ENCODE peak calls at places on chromosomes 11 and 22, in four cellular contexts. One of them, this sample, is unnamed.

GRCh38 chr11:124920870-124921609 is 2.0 kb downstream of the HEPN1 start:
- DNase-seq in lower lobe of right lung: peak
- DNase-seq in stomach: peak
- DNase-seq in neuronal stem cell: peak
- DNase-seq in this sample: no peak

GRCh38 chr11:111189466-111189865 is 56.1 kb upstream of the POU2AF2 start:
- DNase-seq in lower lobe of right lung: no peak
- DNase-seq in stomach: no peak
- DNase-seq in neuronal stem cell: no peak
- DNase-seq in this sample: no peak

GRCh38 chr11:117175781-117176180 is 2.8 kb upstream of the SIDT2 start:
- DNase-seq in lower lobe of right lung: no peak
- DNase-seq in stomach: no peak
- DNase-seq in neuronal stem cell: no peak
- DNase-seq in this sample: no peak

GRCh38 chr11:131661137-131661536 is 290.7 kb downstream of the NTM start:
- DNase-seq in lower lobe of right lung: no peak
- DNase-seq in stomach: no peak
- DNase-seq in neuronal stem cell: no peak
- DNase-seq in this sample: no peak

GRCh38 chr11:8063319-8063718 is 17.7 kb upstream of the TUB start:
- DNase-seq in lower lobe of right lung: no peak
- DNase-seq in stomach: peak
- DNase-seq in neuronal stem cell: no peak
- DNase-seq in this sample: no peak

GRCh38 chr11:932435-932834 is 6.8 kb downstream of the AP2A2 start:
- DNase-seq in lower lobe of right lung: no peak
- DNase-seq in stomach: no peak
- DNase-seq in neuronal stem cell: no peak
- DNase-seq in this sample: no peak

GRCh38 chr22:43829904-43830851 is 18.1 kb upstream of the EFCAB6 start:
- DNase-seq in lower lobe of right lung: peak
- DNase-seq in stomach: no peak
- DNase-seq in neuronal stem cell: no peak
- DNase-seq in this sample: no peak

GRCh38 chr22:50016988-50017700 is 4.6 kb upstream of the IL17REL start:
- DNase-seq in lower lobe of right lung: peak
- DNase-seq in stomach: peak
- DNase-seq in neuronal stem cell: no peak
- DNase-seq in this sample: no peak

GRCh38 chr11:103798029-103798428 is 238.4 kb upstream of the DDI1 start:
- DNase-seq in lower lobe of right lung: no peak
- DNase-seq in stomach: no peak
- DNase-seq in neuronal stem cell: no peak
- DNase-seq in this sample: no peak

GRCh38 chr11:86440305-86440716 is 65.6 kb downstream of the CCDC81 start:
- DNase-seq in lower lobe of right lung: no peak
- DNase-seq in stomach: no peak
- DNase-seq in neuronal stem cell: no peak
- DNase-seq in this sample: no peak

GRCh38 chr11:46200537-46201281 is 76.8 kb upstream of the CREB3L1 start:
- DNase-seq in lower lobe of right lung: no peak
- DNase-seq in stomach: no peak
- DNase-seq in neuronal stem cell: no peak
- DNase-seq in this sample: no peak

GRCh38 chr22:38240734-38241252 is 32.0 kb downstream of the TMEM184B start:
- DNase-seq in lower lobe of right lung: no peak
- DNase-seq in stomach: peak
- DNase-seq in neuronal stem cell: peak
- DNase-seq in this sample: no peak

GRCh38 chr11:46247664-46248063 is 29.8 kb upstream of the CREB3L1 start:
- DNase-seq in lower lobe of right lung: no peak
- DNase-seq in stomach: peak
- DNase-seq in neuronal stem cell: peak
- DNase-seq in this sample: peak

GRCh38 chr11:79340535-79340934 is 100.3 kb downstream of the TENM4 start:
- DNase-seq in lower lobe of right lung: no peak
- DNase-seq in stomach: no peak
- DNase-seq in neuronal stem cell: no peak
- DNase-seq in this sample: no peak

GRCh38 chr11:60195923-60196368 is 13.1 kb upstream of the MS4A6A start:
- DNase-seq in lower lobe of right lung: no peak
- DNase-seq in stomach: no peak
- DNase-seq in neuronal stem cell: no peak
- DNase-seq in this sample: no peak
- H3K27ac ChIP-seq in lower lobe of right lung: no peak
- H3K27ac ChIP-seq in stomach: no peak
- H3K27ac ChIP-seq in neuronal stem cell: no peak
- H3K27ac ChIP-seq in this sample: no peak

GRCh38 chr11:67416416-67417335 is 1.2 kb downstream of the CARNS1 start:
- DNase-seq in lower lobe of right lung: peak
- DNase-seq in stomach: peak
- DNase-seq in neuronal stem cell: no peak
- DNase-seq in this sample: no peak
- H3K27ac ChIP-seq in lower lobe of right lung: peak
- H3K27ac ChIP-seq in stomach: peak
- H3K27ac ChIP-seq in neuronal stem cell: no peak
- H3K27ac ChIP-seq in this sample: no peak

GRCh38 chr11:76603202-76603601 is 67.3 kb downstream of the LRRC32 start:
- DNase-seq in lower lobe of right lung: no peak
- DNase-seq in stomach: no peak
- DNase-seq in neuronal stem cell: no peak
- DNase-seq in this sample: no peak

GRCh38 chr11:76605338-76606074 is 65.0 kb downstream of the LRRC32 start:
- DNase-seq in lower lobe of right lung: no peak
- DNase-seq in stomach: no peak
- DNase-seq in neuronal stem cell: no peak
- DNase-seq in this sample: no peak

GRCh38 chr11:76604652-76605241 is 65.8 kb downstream of the LRRC32 start:
- DNase-seq in lower lobe of right lung: no peak
- DNase-seq in stomach: peak
- DNase-seq in neuronal stem cell: no peak
- DNase-seq in this sample: no peak

GRCh38 chr11:76602431-76602861 is 68.1 kb downstream of the LRRC32 start:
- DNase-seq in lower lobe of right lung: no peak
- DNase-seq in stomach: no peak
- DNase-seq in neuronal stem cell: no peak
- DNase-seq in this sample: no peak

GRCh38 chr11:76604081-76604601 is 66.4 kb downstream of the LRRC32 start:
- DNase-seq in lower lobe of right lung: no peak
- DNase-seq in stomach: no peak
- DNase-seq in neuronal stem cell: no peak
- DNase-seq in this sample: no peak
- H3K27ac ChIP-seq in lower lobe of right lung: peak
- H3K27ac ChIP-seq in stomach: no peak
- H3K27ac ChIP-seq in neuronal stem cell: no peak
- H3K27ac ChIP-seq in this sample: no peak

GRCh38 chr11:116072776-116073175 is 568.6 kb upstream of the CADM1 start:
- DNase-seq in lower lobe of right lung: no peak
- DNase-seq in stomach: no peak
- DNase-seq in neuronal stem cell: peak
- DNase-seq in this sample: no peak

GRCh38 chr11:116073854-116074837 is 569.9 kb upstream of the CADM1 start:
- DNase-seq in lower lobe of right lung: no peak
- DNase-seq in stomach: no peak
- DNase-seq in neuronal stem cell: peak
- DNase-seq in this sample: no peak

GRCh38 chr11:116072133-116072532 is 567.9 kb upstream of the CADM1 start:
- DNase-seq in lower lobe of right lung: no peak
- DNase-seq in stomach: no peak
- DNase-seq in neuronal stem cell: peak
- DNase-seq in this sample: no peak

GRCh38 chr11:116070555-116070954 is 566.3 kb upstream of the CADM1 start:
- DNase-seq in lower lobe of right lung: no peak
- DNase-seq in stomach: no peak
- DNase-seq in neuronal stem cell: no peak
- DNase-seq in this sample: no peak

DNA sequence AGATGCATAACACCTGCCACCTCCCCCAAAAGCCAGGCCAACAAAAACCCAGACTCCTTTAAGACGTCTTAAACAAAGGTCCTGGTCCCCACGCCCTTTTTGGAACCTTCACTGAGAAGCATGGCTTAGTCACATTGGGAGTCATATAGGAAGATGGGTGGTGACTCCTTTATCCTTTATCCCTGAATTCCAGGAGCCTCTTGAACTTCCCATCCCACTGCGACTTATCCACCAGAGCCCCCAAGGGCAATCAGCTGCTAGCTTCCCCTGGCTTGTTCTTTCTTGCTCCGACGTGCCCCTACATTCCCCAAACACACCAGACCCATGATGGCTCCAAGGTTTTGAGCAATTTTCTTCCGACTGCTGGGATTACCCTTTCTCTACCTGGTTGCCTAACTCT is 567.0 kb upstream of the CADM1 start:
- DNase-seq in lower lobe of right lung: no peak
- DNase-seq in stomach: no peak
- DNase-seq in neuronal stem cell: no peak
- DNase-seq in this sample: no peak
- H3K27ac ChIP-seq in lower lobe of right lung: no peak
- H3K27ac ChIP-seq in stomach: no peak
- H3K27ac ChIP-seq in neuronal stem cell: no peak
- H3K27ac ChIP-seq in this sample: no peak